ENCODE peak calls at places on chromosomes 16 and 17, in six cellular contexts. Z is NCI-H460, E is activated T-helper 1 cell treated with Interleukin-2 at 50 U/mL for 16 hours, Y is mesenteric fat pad, M is endothelial cell, J is memory B cell. R is an unnamed sample.

GRCh38 chr17:64554028-64554637 is 47.4 kb downstream of the CEP95 start:
- DNase-seq in M (no peak), Z (no peak), J (no peak), Y (no peak), E (no peak), R (no peak)

GRCh38 chr17:82257473-82257872 is 16.0 kb downstream of the CSNK1D start:
- DNase-seq in Y (no peak), M (no peak), E (no peak), Z (no peak), J (no peak), R (peak)

GRCh38 chr16:554297-554621 is 5.9 kb upstream of the PRR35 start:
- DNase-seq in Z (no peak), M (no peak), E (no peak), J (no peak), Y (no peak), R (no peak)

GRCh38 chr16:49127103-49127502 is 154.5 kb downstream of the CBLN1 start:
- DNase-seq in M (peak), Y (no peak), E (no peak), Z (no peak), J (no peak), R (no peak)

GRCh38 chr17:11583306-11583992 is 14.8 kb upstream of the DNAH9 start:
- DNase-seq in E (no peak), Z (no peak), M (no peak), Y (no peak), J (no peak), R (no peak)

GRCh38 chr17:413016-413350 is 60.4 kb upstream of the RPH3AL start:
- DNase-seq in Y (no peak), Z (no peak), E (no peak), J (no peak), M (no peak), R (no peak)

GRCh38 chr16:87563714-87564523 is 38.4 kb upstream of the JPH3 start:
- DNase-seq in M (no peak), Y (no peak), Z (no peak), E (no peak), J (no peak), R (no peak)

GRCh38 chr16:21628196-21628726 is 24.1 kb downstream of the IGSF6 start:
- DNase-seq in Z (no peak), J (no peak), E (no peak), Y (no peak), M (no peak), R (no peak)

GRCh38 chr17:45989759-45990158 is 9.3 kb upstream of the STH start:
- DNase-seq in Z (no peak), E (no peak), Y (no peak), J (no peak), M (no peak), R (no peak)

GRCh38 chr17:62601438-62601837 is 26.0 kb upstream of the MRC2 start:
- DNase-seq in M (no peak), Y (no peak), E (no peak), J (no peak), Z (no peak), R (no peak)

GRCh38 chr17:49217651-49218413 is 7.3 kb downstream of the ABI3 start:
- DNase-seq in E (peak), Y (no peak), Z (no peak), M (no peak), J (peak), R (no peak)

GRCh38 chr17:28330671-28331070 is 4.6 kb downstream of the IFT20 start:
- DNase-seq in E (no peak), J (no peak), M (no peak), Y (no peak), Z (no peak), R (no peak)

GRCh38 chr16:48246066-48246465 is 1.3 kb downstream of the ABCC11 start:
- DNase-seq in M (no peak), Y (no peak), J (no peak), E (no peak), Z (no peak), R (no peak)

GRCh38 chr17:68197997-68198930 is 49.6 kb upstream of the AMZ2 start:
- DNase-seq in M (no peak), E (no peak), J (no peak), Z (no peak), Y (peak), R (peak)

GRCh38 chr16:80924372-80924978 is 82.2 kb downstream of the CMC2 start:
- DNase-seq in J (no peak), M (peak), Y (peak), E (no peak), Z (no peak), R (peak)

GRCh38 chr17:50619489-50619888 is 15.2 kb upstream of the ABCC3 start:
- DNase-seq in E (no peak), Z (no peak), Y (no peak), J (no peak), M (no peak), R (no peak)

GRCh38 chr17:14545156-14545906 is 244.4 kb downstream of the HS3ST3B1 start:
- DNase-seq in J (no peak), E (no peak), Y (no peak), M (no peak), Z (no peak), R (no peak)

GRCh38 chr17:63847525-63848249 is 5.2 kb upstream of the SMARCD2 start:
- DNase-seq in Y (no peak), Z (no peak), E (no peak), M (no peak), J (no peak), R (no peak)

GRCh38 chr17:7225711-7226331 is 6.1 kb downstream of the ACADVL start:
- DNase-seq in Z (no peak), E (no peak), Y (no peak), J (no peak), M (no peak), R (no peak)

GRCh38 chr17:65548570-65548969 is 12.9 kb downstream of the AXIN2 start:
- DNase-seq in Y (no peak), M (no peak), J (no peak), E (no peak), Z (no peak), R (no peak)

GRCh38 chr17:44914148-44914547 is 1.2 kb downstream of the GFAP start:
- DNase-seq in Y (no peak), Z (no peak), M (no peak), E (no peak), J (no peak), R (no peak)

GRCh38 chr17:28747046-28747691 is 3.4 kb downstream of the TRAF4 start:
- DNase-seq in E (no peak), Z (no peak), Y (no peak), J (no peak), M (no peak), R (no peak)

GRCh38 chr16:20906225-20906870 is 5.8 kb downstream of the LYRM1 start:
- DNase-seq in J (no peak), M (no peak), E (no peak), Y (no peak), Z (no peak), R (no peak)

GRCh38 chr17:17770371-17771059 is 66.3 kb downstream of the SREBF1 start:
- DNase-seq in M (no peak), Y (no peak), E (no peak), Z (no peak), J (no peak), R (no peak)

GRCh38 chr17:69142473-69142802 is 743 bp upstream of the ABCA6 start:
- DNase-seq in E (no peak), J (no peak), Z (no peak), M (no peak), Y (no peak), R (no peak)